ENCODE peak calls at places on chromosomes 4 and X, in nine cellular contexts. One of them, this sample, is unnamed.

GRCh38 chrX:18149454-18149853 is 71.2 kb downstream of the BEND2 start:
- DNase-seq in HAP-1: no peak
- DNase-seq in NCI-H1417: peak
- DNase-seq in AG08396: no peak
- DNase-seq in stimulated activated naive B cell treated with anti-CD40 and anti-IgM and Interleukin-4, amounts not matched to agents 10 μg/mL and 1 μg/mL and 100 μg/mL, for 72 hours: no peak
- DNase-seq in NCI-H748 treated with DMSO at 0.1 percent for 48 hours: no peak
- DNase-seq in cardiac fibroblast: no peak
- DNase-seq in activated T-cell treated with anti-CD3 and anti-CD28 coated beads, Interleukin-2, amount 50 U/mL, for 24 hours: no peak
- DNase-seq in effector CD4-positive, alpha-beta T cell: no peak
- DNase-seq in this sample: no peak

GRCh38 chr4:100984901-100985300 is 362.4 kb downstream of the PPP3CA start:
- DNase-seq in HAP-1: no peak
- DNase-seq in NCI-H1417: no peak
- DNase-seq in AG08396: peak
- DNase-seq in stimulated activated naive B cell treated with anti-CD40 and anti-IgM and Interleukin-4, amounts not matched to agents 10 μg/mL and 1 μg/mL and 100 μg/mL, for 72 hours: no peak
- DNase-seq in NCI-H748 treated with DMSO at 0.1 percent for 48 hours: no peak
- DNase-seq in cardiac fibroblast: peak
- DNase-seq in activated T-cell treated with anti-CD3 and anti-CD28 coated beads, Interleukin-2, amount 50 U/mL, for 24 hours: no peak
- DNase-seq in effector CD4-positive, alpha-beta T cell: no peak
- DNase-seq in this sample: no peak

GRCh38 chr4:53563824-53564223 is 27.5 kb downstream of the LNX1 start:
- DNase-seq in HAP-1: no peak
- DNase-seq in NCI-H1417: no peak
- DNase-seq in AG08396: peak
- DNase-seq in stimulated activated naive B cell treated with anti-CD40 and anti-IgM and Interleukin-4, amounts not matched to agents 10 μg/mL and 1 μg/mL and 100 μg/mL, for 72 hours: no peak
- DNase-seq in NCI-H748 treated with DMSO at 0.1 percent for 48 hours: no peak
- DNase-seq in cardiac fibroblast: peak
- DNase-seq in activated T-cell treated with anti-CD3 and anti-CD28 coated beads, Interleukin-2, amount 50 U/mL, for 24 hours: no peak
- DNase-seq in effector CD4-positive, alpha-beta T cell: no peak
- DNase-seq in this sample: peak

GRCh38 chr4:123661080-123661737 is 264.6 kb downstream of the SPRY1 start:
- DNase-seq in HAP-1: no peak
- DNase-seq in NCI-H1417: peak
- DNase-seq in AG08396: no peak
- DNase-seq in stimulated activated naive B cell treated with anti-CD40 and anti-IgM and Interleukin-4, amounts not matched to agents 10 μg/mL and 1 μg/mL and 100 μg/mL, for 72 hours: no peak
- DNase-seq in NCI-H748 treated with DMSO at 0.1 percent for 48 hours: no peak
- DNase-seq in cardiac fibroblast: peak
- DNase-seq in activated T-cell treated with anti-CD3 and anti-CD28 coated beads, Interleukin-2, amount 50 U/mL, for 24 hours: no peak
- DNase-seq in effector CD4-positive, alpha-beta T cell: no peak
- DNase-seq in this sample: no peak

GRCh38 chr4:144899393-144899792 is 198.6 kb downstream of the ANAPC10 start:
- DNase-seq in HAP-1: no peak
- DNase-seq in NCI-H1417: no peak
- DNase-seq in AG08396: no peak
- DNase-seq in stimulated activated naive B cell treated with anti-CD40 and anti-IgM and Interleukin-4, amounts not matched to agents 10 μg/mL and 1 μg/mL and 100 μg/mL, for 72 hours: no peak
- DNase-seq in NCI-H748 treated with DMSO at 0.1 percent for 48 hours: no peak
- DNase-seq in cardiac fibroblast: no peak
- DNase-seq in activated T-cell treated with anti-CD3 and anti-CD28 coated beads, Interleukin-2, amount 50 U/mL, for 24 hours: no peak
- DNase-seq in effector CD4-positive, alpha-beta T cell: no peak
- DNase-seq in this sample: no peak

GRCh38 chr4:98864560-98864959 is 64.4 kb downstream of the EIF4E start:
- DNase-seq in HAP-1: no peak
- DNase-seq in NCI-H1417: no peak
- DNase-seq in AG08396: no peak
- DNase-seq in stimulated activated naive B cell treated with anti-CD40 and anti-IgM and Interleukin-4, amounts not matched to agents 10 μg/mL and 1 μg/mL and 100 μg/mL, for 72 hours: no peak
- DNase-seq in NCI-H748 treated with DMSO at 0.1 percent for 48 hours: no peak
- DNase-seq in cardiac fibroblast: no peak
- DNase-seq in activated T-cell treated with anti-CD3 and anti-CD28 coated beads, Interleukin-2, amount 50 U/mL, for 24 hours: no peak
- DNase-seq in effector CD4-positive, alpha-beta T cell: no peak
- DNase-seq in this sample: no peak

GRCh38 chr4:170167678-170168077 is 77.9 kb upstream of the AADAT start:
- DNase-seq in HAP-1: no peak
- DNase-seq in NCI-H1417: no peak
- DNase-seq in AG08396: no peak
- DNase-seq in stimulated activated naive B cell treated with anti-CD40 and anti-IgM and Interleukin-4, amounts not matched to agents 10 μg/mL and 1 μg/mL and 100 μg/mL, for 72 hours: no peak
- DNase-seq in NCI-H748 treated with DMSO at 0.1 percent for 48 hours: no peak
- DNase-seq in cardiac fibroblast: no peak
- DNase-seq in activated T-cell treated with anti-CD3 and anti-CD28 coated beads, Interleukin-2, amount 50 U/mL, for 24 hours: no peak
- DNase-seq in effector CD4-positive, alpha-beta T cell: no peak
- DNase-seq in this sample: no peak

GRCh38 chr4:3482707-3483106 is 19.6 kb downstream of the DOK7 start:
- DNase-seq in HAP-1: no peak
- DNase-seq in NCI-H1417: no peak
- DNase-seq in AG08396: no peak
- DNase-seq in stimulated activated naive B cell treated with anti-CD40 and anti-IgM and Interleukin-4, amounts not matched to agents 10 μg/mL and 1 μg/mL and 100 μg/mL, for 72 hours: no peak
- DNase-seq in NCI-H748 treated with DMSO at 0.1 percent for 48 hours: no peak
- DNase-seq in cardiac fibroblast: no peak
- DNase-seq in activated T-cell treated with anti-CD3 and anti-CD28 coated beads, Interleukin-2, amount 50 U/mL, for 24 hours: no peak
- DNase-seq in effector CD4-positive, alpha-beta T cell: no peak
- DNase-seq in this sample: no peak

GRCh38 chr4:22190855-22191254 is 242.3 kb upstream of the KCNIP4 start:
- DNase-seq in HAP-1: no peak
- DNase-seq in NCI-H1417: no peak
- DNase-seq in AG08396: peak
- DNase-seq in stimulated activated naive B cell treated with anti-CD40 and anti-IgM and Interleukin-4, amounts not matched to agents 10 μg/mL and 1 μg/mL and 100 μg/mL, for 72 hours: no peak
- DNase-seq in NCI-H748 treated with DMSO at 0.1 percent for 48 hours: no peak
- DNase-seq in cardiac fibroblast: peak
- DNase-seq in activated T-cell treated with anti-CD3 and anti-CD28 coated beads, Interleukin-2, amount 50 U/mL, for 24 hours: no peak
- DNase-seq in effector CD4-positive, alpha-beta T cell: no peak
- DNase-seq in this sample: no peak

GRCh38 chrX:57595381-57595811 is 3.6 kb downstream of the ZXDB start:
- DNase-seq in HAP-1: no peak
- DNase-seq in NCI-H1417: no peak
- DNase-seq in AG08396: peak
- DNase-seq in stimulated activated naive B cell treated with anti-CD40 and anti-IgM and Interleukin-4, amounts not matched to agents 10 μg/mL and 1 μg/mL and 100 μg/mL, for 72 hours: no peak
- DNase-seq in NCI-H748 treated with DMSO at 0.1 percent for 48 hours: no peak
- DNase-seq in cardiac fibroblast: peak
- DNase-seq in activated T-cell treated with anti-CD3 and anti-CD28 coated beads, Interleukin-2, amount 50 U/mL, for 24 hours: no peak
- DNase-seq in effector CD4-positive, alpha-beta T cell: no peak
- DNase-seq in this sample: no peak

GRCh38 chr4:44446801-44447562 is 1.6 kb downstream of the KCTD8 start:
- DNase-seq in HAP-1: peak
- DNase-seq in NCI-H1417: peak
- DNase-seq in AG08396: no peak
- DNase-seq in stimulated activated naive B cell treated with anti-CD40 and anti-IgM and Interleukin-4, amounts not matched to agents 10 μg/mL and 1 μg/mL and 100 μg/mL, for 72 hours: no peak
- DNase-seq in NCI-H748 treated with DMSO at 0.1 percent for 48 hours: no peak
- DNase-seq in cardiac fibroblast: no peak
- DNase-seq in activated T-cell treated with anti-CD3 and anti-CD28 coated beads, Interleukin-2, amount 50 U/mL, for 24 hours: no peak
- DNase-seq in effector CD4-positive, alpha-beta T cell: no peak
- DNase-seq in this sample: no peak

GRCh38 chrX:150199803-150200202 is 163.3 kb upstream of the MAMLD1 start:
- DNase-seq in HAP-1: no peak
- DNase-seq in NCI-H1417: no peak
- DNase-seq in AG08396: no peak
- DNase-seq in stimulated activated naive B cell treated with anti-CD40 and anti-IgM and Interleukin-4, amounts not matched to agents 10 μg/mL and 1 μg/mL and 100 μg/mL, for 72 hours: no peak
- DNase-seq in NCI-H748 treated with DMSO at 0.1 percent for 48 hours: no peak
- DNase-seq in cardiac fibroblast: no peak
- DNase-seq in activated T-cell treated with anti-CD3 and anti-CD28 coated beads, Interleukin-2, amount 50 U/mL, for 24 hours: no peak
- DNase-seq in effector CD4-positive, alpha-beta T cell: no peak
- DNase-seq in this sample: no peak

GRCh38 chr4:173014113-173014558 is 154.5 kb upstream of the GALNT7 start:
- DNase-seq in HAP-1: peak
- DNase-seq in NCI-H1417: no peak
- DNase-seq in AG08396: peak
- DNase-seq in stimulated activated naive B cell treated with anti-CD40 and anti-IgM and Interleukin-4, amounts not matched to agents 10 μg/mL and 1 μg/mL and 100 μg/mL, for 72 hours: no peak
- DNase-seq in NCI-H748 treated with DMSO at 0.1 percent for 48 hours: no peak
- DNase-seq in cardiac fibroblast: peak
- DNase-seq in activated T-cell treated with anti-CD3 and anti-CD28 coated beads, Interleukin-2, amount 50 U/mL, for 24 hours: no peak
- DNase-seq in effector CD4-positive, alpha-beta T cell: no peak
- DNase-seq in this sample: no peak

GRCh38 chr4:67393699-67394281 is 151.5 kb downstream of the CENPC start:
- DNase-seq in HAP-1: peak
- DNase-seq in NCI-H1417: peak
- DNase-seq in AG08396: peak
- DNase-seq in stimulated activated naive B cell treated with anti-CD40 and anti-IgM and Interleukin-4, amounts not matched to agents 10 μg/mL and 1 μg/mL and 100 μg/mL, for 72 hours: no peak
- DNase-seq in NCI-H748 treated with DMSO at 0.1 percent for 48 hours: no peak
- DNase-seq in cardiac fibroblast: peak
- DNase-seq in activated T-cell treated with anti-CD3 and anti-CD28 coated beads, Interleukin-2, amount 50 U/mL, for 24 hours: no peak
- DNase-seq in effector CD4-positive, alpha-beta T cell: peak
- DNase-seq in this sample: no peak

GRCh38 chrX:331145-331771 is 12.7 kb upstream of the GTPBP6 start:
- DNase-seq in HAP-1: no peak
- DNase-seq in NCI-H1417: no peak
- DNase-seq in AG08396: peak
- DNase-seq in stimulated activated naive B cell treated with anti-CD40 and anti-IgM and Interleukin-4, amounts not matched to agents 10 μg/mL and 1 μg/mL and 100 μg/mL, for 72 hours: no peak
- DNase-seq in NCI-H748 treated with DMSO at 0.1 percent for 48 hours: no peak
- DNase-seq in cardiac fibroblast: peak
- DNase-seq in activated T-cell treated with anti-CD3 and anti-CD28 coated beads, Interleukin-2, amount 50 U/mL, for 24 hours: peak
- DNase-seq in effector CD4-positive, alpha-beta T cell: no peak
- DNase-seq in this sample: no peak

GRCh38 chrX:69177511-69178162 is 12.4 kb upstream of the PJA1 start:
- DNase-seq in HAP-1: no peak
- DNase-seq in NCI-H1417: no peak
- DNase-seq in AG08396: no peak
- DNase-seq in stimulated activated naive B cell treated with anti-CD40 and anti-IgM and Interleukin-4, amounts not matched to agents 10 μg/mL and 1 μg/mL and 100 μg/mL, for 72 hours: no peak
- DNase-seq in NCI-H748 treated with DMSO at 0.1 percent for 48 hours: no peak
- DNase-seq in cardiac fibroblast: no peak
- DNase-seq in activated T-cell treated with anti-CD3 and anti-CD28 coated beads, Interleukin-2, amount 50 U/mL, for 24 hours: no peak
- DNase-seq in effector CD4-positive, alpha-beta T cell: no peak
- DNase-seq in this sample: no peak

GRCh38 chrX:103687073-103687695 is 685 bp upstream of the MORF4L2 start:
- DNase-seq in HAP-1: peak
- DNase-seq in NCI-H1417: peak
- DNase-seq in AG08396: peak
- DNase-seq in stimulated activated naive B cell treated with anti-CD40 and anti-IgM and Interleukin-4, amounts not matched to agents 10 μg/mL and 1 μg/mL and 100 μg/mL, for 72 hours: peak
- DNase-seq in NCI-H748 treated with DMSO at 0.1 percent for 48 hours: peak
- DNase-seq in cardiac fibroblast: no peak
- DNase-seq in activated T-cell treated with anti-CD3 and anti-CD28 coated beads, Interleukin-2, amount 50 U/mL, for 24 hours: peak
- DNase-seq in effector CD4-positive, alpha-beta T cell: peak
- DNase-seq in this sample: peak

GRCh38 chr4:139986621-139987510 is 167.1 kb downstream of the MAML3 start:
- DNase-seq in HAP-1: no peak
- DNase-seq in NCI-H1417: peak
- DNase-seq in AG08396: no peak
- DNase-seq in stimulated activated naive B cell treated with anti-CD40 and anti-IgM and Interleukin-4, amounts not matched to agents 10 μg/mL and 1 μg/mL and 100 μg/mL, for 72 hours: no peak
- DNase-seq in NCI-H748 treated with DMSO at 0.1 percent for 48 hours: no peak
- DNase-seq in cardiac fibroblast: peak
- DNase-seq in activated T-cell treated with anti-CD3 and anti-CD28 coated beads, Interleukin-2, amount 50 U/mL, for 24 hours: no peak
- DNase-seq in effector CD4-positive, alpha-beta T cell: no peak
- DNase-seq in this sample: no peak

GRCh38 chrX:134460005-134460860 is at the start of gene HPRT1:
- DNase-seq in HAP-1: peak
- DNase-seq in NCI-H1417: peak
- DNase-seq in AG08396: peak
- DNase-seq in stimulated activated naive B cell treated with anti-CD40 and anti-IgM and Interleukin-4, amounts not matched to agents 10 μg/mL and 1 μg/mL and 100 μg/mL, for 72 hours: peak
- DNase-seq in NCI-H748 treated with DMSO at 0.1 percent for 48 hours: peak
- DNase-seq in cardiac fibroblast: peak
- DNase-seq in activated T-cell treated with anti-CD3 and anti-CD28 coated beads, Interleukin-2, amount 50 U/mL, for 24 hours: peak
- DNase-seq in effector CD4-positive, alpha-beta T cell: peak
- DNase-seq in this sample: peak

GRCh38 chr4:106041294-106042002 is 146.2 kb downstream of the NPNT start:
- DNase-seq in HAP-1: no peak
- DNase-seq in NCI-H1417: no peak
- DNase-seq in AG08396: no peak
- DNase-seq in stimulated activated naive B cell treated with anti-CD40 and anti-IgM and Interleukin-4, amounts not matched to agents 10 μg/mL and 1 μg/mL and 100 μg/mL, for 72 hours: no peak
- DNase-seq in NCI-H748 treated with DMSO at 0.1 percent for 48 hours: no peak
- DNase-seq in cardiac fibroblast: peak
- DNase-seq in activated T-cell treated with anti-CD3 and anti-CD28 coated beads, Interleukin-2, amount 50 U/mL, for 24 hours: no peak
- DNase-seq in effector CD4-positive, alpha-beta T cell: no peak
- DNase-seq in this sample: no peak

GRCh38 chr4:169795585-169795984 is 37.8 kb upstream of the HPF1 start:
- DNase-seq in HAP-1: no peak
- DNase-seq in NCI-H1417: no peak
- DNase-seq in AG08396: no peak
- DNase-seq in stimulated activated naive B cell treated with anti-CD40 and anti-IgM and Interleukin-4, amounts not matched to agents 10 μg/mL and 1 μg/mL and 100 μg/mL, for 72 hours: no peak
- DNase-seq in NCI-H748 treated with DMSO at 0.1 percent for 48 hours: no peak
- DNase-seq in cardiac fibroblast: peak
- DNase-seq in activated T-cell treated with anti-CD3 and anti-CD28 coated beads, Interleukin-2, amount 50 U/mL, for 24 hours: no peak
- DNase-seq in effector CD4-positive, alpha-beta T cell: no peak
- DNase-seq in this sample: no peak